ENCODE peak calls at places on chromosomes 5 and 9, in four cellular contexts. One of them, this sample, is unnamed.

GRCh38 chr9:116958886-116959285 is 271.8 kb downstream of the TRIM32 start:
- DNase-seq in HCT116: no peak
- DNase-seq in neuronal stem cell: no peak
- DNase-seq in MM.1S: no peak
- DNase-seq in this sample: peak

GRCh38 chr5:78467744-78468357 is 107.4 kb downstream of the SCAMP1 start:
- DNase-seq in HCT116: no peak
- DNase-seq in neuronal stem cell: peak
- DNase-seq in MM.1S: peak
- DNase-seq in this sample: peak

GRCh38 chr5:75265731-75266130 is 29.1 kb upstream of the ANKRD31 start:
- DNase-seq in HCT116: peak
- DNase-seq in neuronal stem cell: no peak
- DNase-seq in MM.1S: peak
- DNase-seq in this sample: peak

GRCh38 chr5:66646570-66646969 is 50.4 kb downstream of the MAST4 start:
- DNase-seq in HCT116: no peak
- DNase-seq in neuronal stem cell: no peak
- DNase-seq in MM.1S: no peak
- DNase-seq in this sample: no peak

GRCh38 chr5:69048233-69048632 is 45.6 kb upstream of the SLC30A5 start:
- DNase-seq in HCT116: no peak
- DNase-seq in neuronal stem cell: no peak
- DNase-seq in MM.1S: peak
- DNase-seq in this sample: no peak

GRCh38 chr9:21802418-21803000 is at the start of gene MTAP:
- DNase-seq in HCT116: peak
- DNase-seq in neuronal stem cell: peak
- DNase-seq in MM.1S: peak
- DNase-seq in this sample: no peak

GRCh38 chr9:82923410-82924242 is 139.3 kb downstream of the RASEF start:
- DNase-seq in HCT116: no peak
- DNase-seq in neuronal stem cell: no peak
- DNase-seq in MM.1S: no peak
- DNase-seq in this sample: peak

GRCh38 chr5:141382469-141383294 is at the start of gene PCDHGA7:
- DNase-seq in HCT116: no peak
- DNase-seq in neuronal stem cell: no peak
- DNase-seq in MM.1S: peak
- DNase-seq in this sample: no peak

GRCh38 chr9:118674942-118675341 is 694.3 kb downstream of the BRINP1 start:
- DNase-seq in HCT116: no peak
- DNase-seq in neuronal stem cell: no peak
- DNase-seq in MM.1S: no peak
- DNase-seq in this sample: no peak

GRCh38 chr5:168339151-168340140 is 48.0 kb downstream of the WWC1 start:
- DNase-seq in HCT116: no peak
- DNase-seq in neuronal stem cell: no peak
- DNase-seq in MM.1S: no peak
- DNase-seq in this sample: no peak

GRCh38 chr5:142939884-142940283 is 169.7 kb downstream of the ARHGAP26 start:
- DNase-seq in HCT116: no peak
- DNase-seq in neuronal stem cell: no peak
- DNase-seq in MM.1S: no peak
- DNase-seq in this sample: no peak

GRCh38 chr9:21070171-21070571 is 7.6 kb downstream of the IFNB1 start:
- DNase-seq in HCT116: peak
- DNase-seq in neuronal stem cell: no peak
- DNase-seq in MM.1S: no peak
- DNase-seq in this sample: no peak

GRCh38 chr5:33433303-33434255 is 7.2 kb upstream of the TARS1 start:
- DNase-seq in HCT116: no peak
- DNase-seq in neuronal stem cell: no peak
- DNase-seq in MM.1S: no peak
- DNase-seq in this sample: no peak

GRCh38 chr9:69104830-69105527 is 69.1 kb upstream of the TJP2 start:
- DNase-seq in HCT116: peak
- DNase-seq in neuronal stem cell: no peak
- DNase-seq in MM.1S: peak
- DNase-seq in this sample: no peak

GRCh38 chr5:72436796-72437471 is 70.3 kb downstream of the ZNF366 start:
- DNase-seq in HCT116: no peak
- DNase-seq in neuronal stem cell: no peak
- DNase-seq in MM.1S: no peak
- DNase-seq in this sample: no peak

GRCh38 chr5:140575309-140575708 is 10.7 kb downstream of the SLC35A4 start:
- DNase-seq in HCT116: peak
- DNase-seq in neuronal stem cell: no peak
- DNase-seq in MM.1S: no peak
- DNase-seq in this sample: no peak

GRCh38 chr5:137262818-137263217 is 236.3 kb downstream of the SPOCK1 start:
- DNase-seq in HCT116: no peak
- DNase-seq in neuronal stem cell: no peak
- DNase-seq in MM.1S: no peak
- DNase-seq in this sample: no peak

GRCh38 chr5:170617519-170618218 is 113.8 kb downstream of the KCNIP1 start:
- DNase-seq in HCT116: no peak
- DNase-seq in neuronal stem cell: no peak
- DNase-seq in MM.1S: no peak
- DNase-seq in this sample: no peak

GRCh38 chr5:178083942-178084341 is 29.4 kb upstream of the N4BP3 start:
- DNase-seq in HCT116: no peak
- DNase-seq in neuronal stem cell: no peak
- DNase-seq in MM.1S: no peak
- DNase-seq in this sample: no peak

GRCh38 chr5:77438057-77438456 is 54.1 kb downstream of the WDR41 start:
- DNase-seq in HCT116: no peak
- DNase-seq in neuronal stem cell: no peak
- DNase-seq in MM.1S: no peak
- DNase-seq in this sample: no peak

GRCh38 chr5:135600141-135600570 is 21.4 kb upstream of the CXCL14 start:
- DNase-seq in HCT116: no peak
- DNase-seq in neuronal stem cell: no peak
- DNase-seq in MM.1S: no peak
- DNase-seq in this sample: no peak

GRCh38 chr9:111603041-111603440 is 3.6 kb upstream of the PTGR1 start:
- DNase-seq in HCT116: no peak
- DNase-seq in neuronal stem cell: no peak
- DNase-seq in MM.1S: no peak
- DNase-seq in this sample: no peak

GRCh38 chr9:111599948-111600343 is 499 bp upstream of the PTGR1 start:
- DNase-seq in HCT116: no peak
- DNase-seq in neuronal stem cell: no peak
- DNase-seq in MM.1S: no peak
- DNase-seq in this sample: no peak

GRCh38 chr9:111604054-111604615 is 4.7 kb upstream of the PTGR1 start:
- DNase-seq in HCT116: no peak
- DNase-seq in neuronal stem cell: no peak
- DNase-seq in MM.1S: no peak
- DNase-seq in this sample: no peak

GRCh38 chr9:111599092-111599947 is at the start of gene PTGR1:
- DNase-seq in HCT116: peak
- DNase-seq in neuronal stem cell: peak
- DNase-seq in MM.1S: no peak
- DNase-seq in this sample: no peak

GRCh38 chr9:111601237-111602018 is 2.0 kb upstream of the PTGR1 start:
- DNase-seq in HCT116: no peak
- DNase-seq in neuronal stem cell: no peak
- DNase-seq in MM.1S: no peak
- DNase-seq in this sample: no peak
- H3K4me3 ChIP-seq in HCT116: no peak
- H3K4me3 ChIP-seq in neuronal stem cell: no peak
- H3K4me3 ChIP-seq in MM.1S: no peak
- H3K4me3 ChIP-seq in this sample: no peak

GRCh38 chr5:172748341-172748843 is 22.6 kb downstream of the DUSP1 start:
- DNase-seq in HCT116: no peak
- DNase-seq in neuronal stem cell: no peak
- DNase-seq in MM.1S: no peak
- DNase-seq in this sample: no peak
- H3K4me3 ChIP-seq in HCT116: no peak
- H3K4me3 ChIP-seq in neuronal stem cell: no peak
- H3K4me3 ChIP-seq in MM.1S: no peak
- H3K4me3 ChIP-seq in this sample: no peak

DNA sequence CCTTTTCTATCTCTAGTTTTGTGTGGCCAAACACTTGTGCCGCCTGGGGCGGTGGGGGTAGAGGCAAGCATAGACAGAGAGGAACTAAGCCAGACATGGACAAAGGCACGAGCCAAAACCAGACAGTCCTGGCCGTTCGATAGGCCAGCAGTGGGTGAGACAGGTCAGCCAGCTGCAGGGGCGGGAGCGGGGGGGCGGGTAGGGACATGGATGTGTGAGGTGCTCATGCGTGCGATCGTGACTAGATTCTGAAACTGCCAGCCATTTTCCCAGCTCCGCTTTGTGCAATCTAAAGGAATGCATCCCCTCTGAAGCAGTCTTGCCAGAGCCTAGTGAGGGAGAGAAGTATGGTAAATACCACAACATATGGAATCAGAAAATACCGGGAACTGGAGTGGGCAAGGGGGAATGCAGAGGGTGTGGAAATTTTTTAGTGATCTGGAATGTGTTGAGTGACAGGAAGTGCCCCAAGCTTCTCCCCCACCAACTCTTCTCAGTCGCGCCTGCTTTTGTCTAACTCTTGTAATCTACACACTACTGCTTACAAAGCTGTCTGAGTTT is 111.9 kb downstream of the NR6A1 start:
- DNase-seq in HCT116: no peak
- DNase-seq in neuronal stem cell: peak
- DNase-seq in MM.1S: peak
- DNase-seq in this sample: peak
- H3K4me3 ChIP-seq in HCT116: peak
- H3K4me3 ChIP-seq in neuronal stem cell: peak
- H3K4me3 ChIP-seq in MM.1S: peak
- H3K4me3 ChIP-seq in this sample: peak

GRCh38 chr5:156758012-156758791 is 91.9 kb upstream of the PPP1R2B start:
- DNase-seq in HCT116: no peak
- DNase-seq in neuronal stem cell: no peak
- DNase-seq in MM.1S: no peak
- DNase-seq in this sample: no peak

GRCh38 chr5:156755421-156756087 is 94.5 kb upstream of the PPP1R2B start:
- DNase-seq in HCT116: no peak
- DNase-seq in neuronal stem cell: no peak
- DNase-seq in MM.1S: peak
- DNase-seq in this sample: no peak

GRCh38 chr5:156762656-156763055 is 87.4 kb upstream of the PPP1R2B start:
- DNase-seq in HCT116: no peak
- DNase-seq in neuronal stem cell: no peak
- DNase-seq in MM.1S: no peak
- DNase-seq in this sample: no peak

GRCh38 chr5:156764149-156764548 is 85.9 kb upstream of the PPP1R2B start:
- DNase-seq in HCT116: no peak
- DNase-seq in neuronal stem cell: no peak
- DNase-seq in MM.1S: no peak
- DNase-seq in this sample: peak

DNA sequence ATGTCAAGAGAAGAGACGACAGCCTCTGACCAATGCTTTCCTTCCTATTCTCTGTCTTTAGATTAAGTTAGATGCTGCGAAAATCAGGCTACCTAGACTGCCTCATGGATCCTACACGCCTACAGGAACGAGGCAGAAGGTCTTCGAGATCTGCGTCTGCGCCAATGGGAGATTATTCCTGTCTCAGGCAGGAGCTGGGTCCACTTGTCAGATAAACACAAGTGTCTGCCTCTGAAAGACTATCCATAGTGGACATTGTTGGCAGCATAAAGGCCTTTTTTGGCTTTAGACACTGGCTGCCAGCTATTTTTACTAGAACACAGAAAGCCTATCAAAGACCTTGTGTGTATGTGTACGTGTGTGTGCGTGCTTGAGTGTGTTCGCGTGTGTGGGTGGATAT is 90.9 kb upstream of the PPP1R2B start:
- DNase-seq in HCT116: no peak
- DNase-seq in neuronal stem cell: no peak
- DNase-seq in MM.1S: no peak
- DNase-seq in this sample: no peak
- H3K4me3 ChIP-seq in HCT116: no peak
- H3K4me3 ChIP-seq in neuronal stem cell: no peak
- H3K4me3 ChIP-seq in MM.1S: no peak
- H3K4me3 ChIP-seq in this sample: no peak

GRCh38 chr5:175868996-175869638 is 2.3 kb upstream of the CPLX2 start:
- DNase-seq in HCT116: no peak
- DNase-seq in neuronal stem cell: no peak
- DNase-seq in MM.1S: no peak
- DNase-seq in this sample: no peak

GRCh38 chr5:175870820-175871447 is 444 bp upstream of the CPLX2 start:
- DNase-seq in HCT116: no peak
- DNase-seq in neuronal stem cell: no peak
- DNase-seq in MM.1S: no peak
- DNase-seq in this sample: no peak

GRCh38 chr5:175874462-175875139 is 3.2 kb downstream of the CPLX2 start:
- DNase-seq in HCT116: no peak
- DNase-seq in neuronal stem cell: no peak
- DNase-seq in MM.1S: no peak
- DNase-seq in this sample: no peak

GRCh38 chr5:175873090-175873454 is 1.7 kb downstream of the CPLX2 start:
- DNase-seq in HCT116: no peak
- DNase-seq in neuronal stem cell: no peak
- DNase-seq in MM.1S: no peak
- DNase-seq in this sample: no peak

DNA sequence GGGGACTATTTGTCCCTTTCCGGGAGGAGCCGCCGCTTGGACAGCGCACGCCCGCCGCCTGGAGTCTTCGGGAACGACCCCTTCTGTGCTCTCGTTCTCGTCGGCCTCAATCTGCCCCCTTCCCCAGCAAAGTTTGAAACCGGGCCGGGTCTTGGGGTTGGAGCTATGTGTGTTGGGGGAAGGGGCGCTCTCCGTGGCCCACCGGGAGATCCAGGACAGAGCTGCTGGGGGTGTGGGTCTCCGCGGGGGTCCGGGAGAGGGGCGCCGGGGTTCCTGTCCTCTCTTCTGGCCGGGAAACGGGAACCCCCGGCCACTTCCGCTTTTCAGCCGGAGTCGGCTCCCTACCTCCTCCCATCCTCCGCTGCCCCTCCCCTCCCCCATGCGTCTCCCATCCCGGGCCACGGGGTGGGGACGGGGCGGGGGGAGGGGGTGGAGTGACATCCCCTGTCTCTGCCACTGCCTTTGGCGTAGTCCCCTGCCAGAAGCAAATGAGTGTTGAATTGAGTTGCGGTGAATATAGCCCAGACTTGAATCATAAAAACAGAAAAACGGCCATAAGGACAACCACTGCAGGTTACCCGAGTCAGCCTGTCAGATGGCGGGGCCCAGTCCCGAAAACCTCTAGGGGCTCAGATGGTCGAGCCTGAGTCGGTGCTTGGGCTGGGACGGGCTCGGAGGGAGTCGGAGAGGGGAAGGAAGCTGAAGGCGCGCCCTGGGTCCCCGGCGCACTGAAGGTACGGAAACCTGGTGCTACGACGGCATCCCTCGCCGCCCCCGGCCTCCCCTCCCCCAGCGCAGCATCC is 1.1 kb downstream of the CPLX2 start:
- DNase-seq in HCT116: no peak
- DNase-seq in neuronal stem cell: no peak
- DNase-seq in MM.1S: no peak
- DNase-seq in this sample: no peak
- H3K4me3 ChIP-seq in HCT116: no peak
- H3K4me3 ChIP-seq in neuronal stem cell: peak
- H3K4me3 ChIP-seq in MM.1S: no peak
- H3K4me3 ChIP-seq in this sample: no peak

GRCh38 chr5:55226934-55227737 is at the start of gene MCIDAS:
- DNase-seq in HCT116: peak
- DNase-seq in neuronal stem cell: peak
- DNase-seq in MM.1S: peak
- DNase-seq in this sample: peak
- H3K4me3 ChIP-seq in HCT116: peak
- H3K4me3 ChIP-seq in neuronal stem cell: peak
- H3K4me3 ChIP-seq in MM.1S: peak
- H3K4me3 ChIP-seq in this sample: peak

GRCh38 chr9:125946397-125946796 is 199.2 kb downstream of the PBX3 start:
- DNase-seq in HCT116: no peak
- DNase-seq in neuronal stem cell: no peak
- DNase-seq in MM.1S: no peak
- DNase-seq in this sample: no peak
- H3K4me3 ChIP-seq in HCT116: no peak
- H3K4me3 ChIP-seq in neuronal stem cell: no peak
- H3K4me3 ChIP-seq in MM.1S: no peak
- H3K4me3 ChIP-seq in this sample: no peak